ENCODE peak calls at places on chromosome 22, in four cellular contexts. D, K, J and Z are unnamed samples.

GRCh38 chr22:23522642-23523251 is 57.3 kb downstream of the IGLL1 start:
- DNase-seq in J (no peak), D (no peak), K (peak; percentile 79), Z (no peak)

GRCh38 chr22:49531533-49531895 is 296.2 kb downstream of the BRD1 start:
- DNase-seq in J (no peak), D (no peak), K (no peak), Z (no peak)

GRCh38 chr22:36762687-36763260 is 13.1 kb downstream of the IFT27 start:
- DNase-seq in J (peak; percentile 53), K (peak; percentile 16), D (no peak), Z (no peak)

GRCh38 chr22:49272546-49273125 is 555.0 kb downstream of the BRD1 start:
- DNase-seq in J (no peak), K (no peak), D (no peak), Z (no peak)

GRCh38 chr22:48504519-48505140 is 1323.0 kb downstream of the BRD1 start:
- DNase-seq in K (no peak), D (no peak), J (no peak), Z (peak; percentile 52)

GRCh38 chr22:33986167-33986771 is 66.0 kb upstream of the LARGE1 start:
- DNase-seq in J (no peak), K (no peak), D (no peak), Z (no peak)

GRCh38 chr22:38080847-38081635 is 2.9 kb downstream of the SLC16A8 start:
- DNase-seq in J (peak; percentile 22), D (no peak), K (peak; percentile 39), Z (peak; percentile 84)

GRCh38 chr22:37661160-37661924 is 2.8 kb downstream of the PDXP start:
- DNase-seq in D (no peak), K (peak; percentile 95), J (no peak), Z (no peak)

DNA sequence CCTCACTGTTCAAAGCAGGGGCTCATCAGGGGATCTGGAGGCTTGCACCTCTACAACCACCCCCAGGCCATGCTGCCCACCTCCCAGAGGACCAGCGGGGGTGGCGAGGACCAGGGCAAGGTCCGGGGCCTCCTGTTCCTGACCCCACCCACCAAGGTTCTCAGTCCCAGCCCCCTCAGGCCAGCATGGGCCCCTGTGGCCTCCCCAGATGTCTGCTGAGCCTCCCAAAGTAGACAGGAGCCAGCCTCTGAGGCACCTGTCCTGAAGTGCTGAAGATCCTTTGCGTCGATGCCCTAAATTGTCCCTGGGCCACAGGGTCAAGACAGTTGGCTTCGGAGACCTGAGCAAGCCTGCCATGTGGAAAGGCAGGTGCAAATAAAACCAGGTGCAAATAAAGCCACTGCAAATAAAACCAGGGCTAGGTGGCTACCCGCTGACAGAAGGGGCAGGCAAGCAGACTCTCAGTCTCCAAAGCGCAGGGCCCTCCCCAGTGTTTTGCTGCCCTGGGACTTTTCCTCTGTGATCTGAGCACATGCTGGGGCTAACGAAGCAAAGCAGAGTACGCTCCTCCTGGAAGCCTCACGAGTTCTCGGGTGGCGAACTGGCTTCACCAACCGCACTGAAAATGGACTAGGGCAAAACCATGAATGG is 22.4 kb upstream of the ARFGAP3 start:
- DNase-seq in K (no peak), D (no peak), J (no peak), Z (no peak)
- H3K4me3 ChIP-seq in K (no peak overlapping the region), D (no peak overlapping the region), J (no peak overlapping the region), Z (no peak overlapping the region)

GRCh38 chr22:45645526-45646414 is 25.9 kb upstream of the ATXN10 start:
- DNase-seq in K (peak; percentile 46), J (peak; percentile 81), D (peak; percentile 47), Z (peak; percentile 73)
- H3K27me3 ChIP-seq in K (peaks cover 63% of the 10 kb centered on the region), J (peaks cover 40% of the 10 kb centered on the region), D (peaks cover 11% of the 10 kb centered on the region), Z (no peaks in the 10 kb centered on the region)

GRCh38 chr22:44667829-44668189 is 34.2 kb upstream of the PRR5 start:
- DNase-seq in J (peak; percentile 53), K (no peak), D (peak; percentile 72), Z (peak; percentile 39)
- H3K4me3 ChIP-seq in J (peak overlapping the region; percentile 63), K (peak overlapping the region; percentile 78), D (peak overlapping the region; percentile 46), Z (no peak overlapping the region)

DNA sequence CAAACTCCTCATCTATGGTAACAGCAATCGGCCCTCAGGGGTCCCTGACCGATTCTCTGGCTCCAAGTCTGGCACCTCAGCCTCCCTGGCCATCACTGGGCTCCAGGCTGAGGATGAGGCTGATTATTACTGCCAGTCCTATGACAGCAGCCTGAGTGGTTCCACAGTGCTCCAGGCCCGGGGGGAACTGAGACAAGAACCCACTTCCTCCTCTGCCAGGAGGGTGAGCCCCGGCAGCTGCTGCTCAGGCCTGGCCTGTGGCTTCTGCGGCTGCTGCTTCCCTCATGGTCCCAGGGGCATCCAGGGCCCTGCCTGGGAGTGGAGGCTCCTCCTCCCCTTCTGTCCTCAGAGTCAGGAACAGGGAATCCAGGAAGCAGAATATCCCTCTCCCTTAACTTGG is 98.4 kb downstream of the ZNF280B start:
- DNase-seq in D (no peak), K (no peak), J (peak; percentile 48), Z (peak; percentile 72)
- H3K27me3 ChIP-seq in D (no peaks in the 10 kb centered on the region), K (peaks cover 76% of the 10 kb centered on the region), J (peaks cover 34% of the 10 kb centered on the region), Z (no peaks in the 10 kb centered on the region)

DNA sequence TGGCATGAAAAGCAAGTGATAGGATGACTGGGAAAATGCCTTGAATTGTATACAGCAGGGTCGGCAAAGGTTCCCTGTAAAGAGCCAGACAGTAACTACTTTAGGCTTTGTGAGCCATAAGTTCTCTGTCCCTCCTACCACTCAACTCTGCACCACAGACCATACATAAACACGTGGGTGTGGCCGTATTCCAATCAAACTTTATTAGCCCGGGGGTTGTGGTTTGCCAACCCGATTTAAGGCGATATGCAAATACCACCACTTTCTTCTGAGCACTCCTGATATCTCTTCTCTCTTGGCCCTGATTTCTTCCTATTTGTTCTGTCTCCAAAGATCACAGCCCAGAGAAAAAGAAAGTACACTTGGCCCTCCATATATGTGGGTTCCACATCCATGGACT is 87.5 kb downstream of the MN1 start:
- DNase-seq in J (no peak), D (no peak), K (no peak), Z (no peak)
- H3K4me3 ChIP-seq in J (no peak overlapping the region), D (no peak overlapping the region), K (no peak overlapping the region), Z (no peak overlapping the region)

GRCh38 chr22:39661501-39661841 is 90.9 kb downstream of the CACNA1I start:
- DNase-seq in J (no peak), D (no peak), K (no peak), Z (no peak)

GRCh38 chr22:39655736-39656285 is 85.3 kb downstream of the CACNA1I start:
- DNase-seq in D (no peak), J (no peak), K (no peak), Z (no peak)

GRCh38 chr22:39658367-39658766 is 87.8 kb downstream of the CACNA1I start:
- DNase-seq in J (peak; percentile 13), K (no peak), D (peak; percentile 25), Z (no peak)

GRCh38 chr22:39656495-39657490 is 86.2 kb downstream of the CACNA1I start:
- DNase-seq in K (no peak), J (no peak), D (no peak), Z (no peak)

DNA sequence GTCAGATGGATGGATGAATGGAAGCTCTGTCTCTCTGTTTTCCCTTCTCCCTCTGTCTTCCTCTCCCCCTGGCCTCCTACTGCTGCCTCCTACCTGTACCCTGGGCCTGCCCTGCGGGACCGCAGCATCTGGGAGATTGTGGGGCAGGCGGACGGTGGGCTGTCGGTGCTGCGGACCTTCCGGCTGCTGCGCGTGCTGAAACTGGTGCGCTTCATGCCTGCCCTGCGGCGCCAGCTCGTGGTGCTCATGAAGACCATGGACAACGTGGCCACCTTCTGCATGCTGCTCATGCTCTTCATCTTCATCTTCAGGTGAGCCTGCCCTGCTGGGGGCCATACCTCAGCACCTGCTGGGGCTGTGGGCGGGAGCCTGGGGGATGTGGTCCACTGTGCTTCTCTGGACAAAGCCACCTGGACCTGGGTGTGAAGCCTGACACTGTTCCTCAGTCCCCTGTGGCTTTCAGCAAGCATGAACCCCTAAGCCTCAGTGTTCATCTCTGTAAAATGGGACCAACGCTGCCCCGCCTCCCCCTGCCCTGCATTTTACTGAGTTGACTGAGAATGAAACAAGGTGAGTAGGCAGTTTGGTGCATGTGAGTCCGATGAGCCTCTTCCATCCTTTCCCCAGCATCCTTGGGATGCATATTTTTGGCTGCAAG is 88.4 kb downstream of the CACNA1I start:
- DNase-seq in D (no peak), J (no peak), K (no peak), Z (no peak)
- H3K27me3 ChIP-seq in D (no peaks in the 10 kb centered on the region), J (peaks cover 80% of the 10 kb centered on the region), K (peaks cover 98% of the 10 kb centered on the region), Z (no peaks in the 10 kb centered on the region)

DNA sequence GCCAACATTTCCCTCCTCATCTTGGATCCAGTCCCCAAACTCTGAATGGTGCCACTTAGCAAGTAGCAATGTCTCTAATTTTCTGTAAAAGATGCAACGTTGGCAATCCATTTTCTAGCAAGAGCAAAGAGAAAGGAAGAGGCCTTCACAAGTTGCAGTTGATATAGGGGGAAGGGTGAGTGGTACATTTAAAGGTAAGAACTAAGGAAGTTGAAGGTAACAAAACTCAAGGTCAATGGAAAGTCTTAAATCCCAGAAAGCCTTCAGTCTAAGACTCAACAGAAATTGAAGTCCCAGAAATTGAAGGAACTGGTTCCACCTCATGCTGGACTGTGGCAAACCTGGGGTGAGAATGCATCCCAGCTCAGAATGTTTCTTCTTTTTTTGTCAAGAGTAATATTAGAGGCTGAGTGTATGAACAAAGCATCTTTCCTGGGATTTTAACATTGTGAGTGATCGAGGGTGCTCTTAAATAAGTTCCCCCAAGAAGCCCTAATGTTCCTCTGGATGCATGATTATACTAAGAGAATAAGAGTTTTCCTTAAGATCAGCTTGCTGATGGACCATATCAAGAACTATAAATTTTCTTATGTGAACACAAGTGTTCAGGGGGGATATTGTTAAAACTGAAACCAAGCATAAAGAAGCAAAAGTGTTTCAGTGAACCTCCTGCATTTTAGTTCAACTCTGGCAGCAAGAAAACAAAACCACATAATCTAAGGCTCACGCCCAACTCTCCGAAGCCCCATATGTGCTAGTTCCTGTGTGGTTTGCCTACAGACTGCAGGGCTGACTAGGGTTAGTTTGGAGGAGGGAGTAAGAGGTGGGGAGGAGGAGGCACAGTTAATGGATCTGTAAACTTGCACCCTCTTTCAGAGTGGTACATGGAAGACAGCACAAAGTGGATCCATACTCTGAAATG is at the start of gene GRAP2:
- DNase-seq in J (peak; percentile 32), K (no peak), D (peak; percentile 67), Z (no peak)
- H3K4me3 ChIP-seq in J (peak within 1 kb of the TSS; percentile 27), K (no peak within 1 kb of the TSS), D (peak within 1 kb of the TSS; percentile 65), Z (no peak within 1 kb of the TSS)

GRCh38 chr22:19149047-19149883 is 827 bp downstream of the GSC2 start:
- DNase-seq in K (no peak), J (no peak), D (peak; percentile 11), Z (no peak)

GRCh38 chr22:19146215-19146968 is 1.9 kb upstream of the ESS2 start:
- DNase-seq in K (no peak), D (no peak), J (no peak), Z (no peak)

GRCh38 chr22:19149962-19150361 is at the start of gene GSC2:
- DNase-seq in K (no peak), J (no peak), D (no peak), Z (no peak)

GRCh38 chr22:19147193-19147780 is 2.8 kb downstream of the GSC2 start:
- DNase-seq in D (no peak), K (no peak), J (no peak), Z (peak; percentile 41)

DNA sequence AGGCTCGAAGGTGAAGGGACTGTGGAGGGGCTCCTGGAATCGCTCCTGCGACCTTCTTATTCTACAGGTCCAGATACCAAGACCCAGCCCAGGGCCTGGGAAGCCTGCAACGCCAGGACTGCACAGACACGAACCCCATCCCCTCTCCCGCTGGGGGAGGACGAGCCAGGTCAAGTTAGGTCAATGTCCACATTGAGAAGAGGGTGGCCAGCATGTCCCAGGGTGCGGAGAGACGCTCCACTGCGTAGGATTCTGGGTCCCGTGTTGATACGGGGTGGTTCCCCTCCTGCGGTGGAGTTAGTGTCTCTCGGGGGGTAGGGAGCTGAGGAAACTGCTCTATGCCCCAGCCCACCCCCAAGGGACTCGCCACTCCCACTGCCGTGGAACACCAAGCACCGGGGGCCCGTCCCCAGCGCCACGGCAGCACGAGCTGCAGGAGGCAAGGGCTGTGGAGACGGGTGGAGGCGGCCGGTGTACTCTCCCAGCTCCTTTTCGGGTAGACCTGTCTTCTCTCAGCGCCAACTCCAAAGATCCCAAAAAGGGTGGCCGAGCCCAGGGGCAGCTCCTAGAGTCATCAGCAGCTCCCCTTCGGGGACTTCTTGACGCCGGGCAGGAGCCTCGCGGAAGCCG is 1.6 kb downstream of the GSC2 start:
- DNase-seq in J (no peak), D (no peak), K (no peak), Z (no peak)
- H3K27me3 ChIP-seq in J (peaks cover 57% of the 10 kb centered on the region), D (peaks cover 33% of the 10 kb centered on the region), K (peaks cover 57% of the 10 kb centered on the region), Z (no peaks in the 10 kb centered on the region)